ENCODE peak calls at places on chromosome 1, in seven cellular contexts. M, A, P, N, J, S and X are unnamed samples. For H3K27me3, the result is how much of the 10 kb centered on the place peaks cover.

GRCh38 chr1:42692461-42692860 is 10.2 kb downstream of the YBX1 start:
- DNase-seq in M (no peak), A (no peak), P (no peak), N (no peak), J (no peak), S (peak), X (no peak)

GRCh38 chr1:58456470-58456869 is 90.1 kb downstream of the OMA1 start:
- DNase-seq in M (no peak), A (no peak), P (no peak), N (no peak), J (no peak), S (no peak), X (no peak)

GRCh38 chr1:200888349-200888838 is 6.3 kb upstream of the INAVA start:
- DNase-seq in M (no peak), A (no peak), P (no peak), N (no peak), J (no peak), S (peak), X (no peak)

GRCh38 chr1:2050482-2050792 is 226 bp downstream of the PRKCZ start:
- DNase-seq in M (no peak), A (no peak), P (no peak), N (no peak), J (no peak), S (no peak), X (no peak)

GRCh38 chr1:7427066-7427465 is 344.0 kb upstream of the VAMP3 start:
- DNase-seq in M (no peak), A (no peak), P (no peak), N (no peak), J (no peak), S (no peak), X (no peak)

GRCh38 chr1:198157847-198158765 is 1.3 kb downstream of the NEK7 start:
- DNase-seq in M (peak), A (no peak), P (no peak), N (no peak), J (no peak), S (peak), X (no peak)

GRCh38 chr1:178126790-178127189 is 32.9 kb downstream of the RASAL2 start:
- DNase-seq in M (peak), A (peak), P (no peak), N (no peak), J (no peak), S (no peak), X (no peak)

GRCh38 chr1:97814121-97814520 is 106.7 kb downstream of the DPYD start:
- DNase-seq in M (no peak), A (no peak), P (no peak), N (no peak), J (no peak), S (no peak), X (no peak)

GRCh38 chr1:193229136-193229535 is 42.7 kb upstream of the B3GALT2 start:
- DNase-seq in M (no peak), A (no peak), P (no peak), N (no peak), J (no peak), S (no peak), X (no peak)

GRCh38 chr1:81377406-81377805 is 423.3 kb upstream of the ADGRL2 start:
- DNase-seq in M (no peak), A (no peak), P (no peak), N (no peak), J (no peak), S (no peak), X (no peak)

GRCh38 chr1:27489973-27490741 is at the start of gene WASF2:
- DNase-seq in M (peak), A (peak), P (peak), N (peak), J (peak), S (peak), X (peak)

GRCh38 chr1:99766378-99766800 is at the start of gene FRRS1:
- DNase-seq in M (peak), A (peak), P (peak), N (peak), J (peak), S (peak), X (peak)

GRCh38 chr1:244835276-244836134 is at the start of gene COX20:
- DNase-seq in M (peak), A (peak), P (peak), N (peak), J (peak), S (peak), X (peak)

GRCh38 chr1:159429074-159429861 is 2.7 kb upstream of the OR10J4 start:
- DNase-seq in M (no peak), A (no peak), P (no peak), N (no peak), J (no peak), S (no peak), X (no peak)

GRCh38 chr1:240098534-240098933 is 6.9 kb downstream of the FMN2 start:
- DNase-seq in M (no peak), A (no peak), P (no peak), N (no peak), J (no peak), S (no peak), X (no peak)

GRCh38 chr1:197200468-197200899 is 54.0 kb upstream of the ASPM start:
- DNase-seq in M (no peak), A (no peak), P (no peak), N (no peak), J (no peak), S (no peak), X (no peak)

GRCh38 chr1:5955479-5955977 is 36.7 kb downstream of the NPHP4 start:
- DNase-seq in M (no peak), A (no peak), P (no peak), N (no peak), J (no peak), S (no peak), X (no peak)

GRCh38 chr1:181310560-181310959 is 172.8 kb upstream of the CACNA1E start:
- DNase-seq in M (no peak), A (peak), P (no peak), N (no peak), J (no peak), S (no peak), X (no peak)

GRCh38 chr1:29195875-29196274 is 14.2 kb upstream of the SRSF4 start:
- DNase-seq in M (no peak), A (no peak), P (no peak), N (no peak), J (peak), S (no peak), X (no peak)

GRCh38 chr1:23283660-23284602 is 60.2 kb downstream of the HNRNPR start:
- DNase-seq in M (no peak), A (no peak), P (no peak), N (no peak), J (no peak), S (no peak), X (no peak)

GRCh38 chr1:232252719-232253118 is 377.2 kb downstream of the SIPA1L2 start:
- DNase-seq in M (no peak), A (no peak), P (no peak), N (no peak), J (no peak), S (no peak), X (no peak)

GRCh38 chr1:60118119-60118518 is 44.5 kb upstream of the C1orf87 start:
- DNase-seq in M (no peak), A (no peak), P (no peak), N (no peak), J (no peak), S (no peak), X (no peak)

GRCh38 chr1:203776636-203777035 is 11.7 kb downstream of the LAX1 start:
- DNase-seq in M (no peak), A (no peak), P (no peak), N (no peak), J (no peak), S (no peak), X (no peak)

GRCh38 chr1:151352001-151352718 is 5.1 kb upstream of the RFX5 start:
- DNase-seq in M (no peak), A (no peak), P (no peak), N (no peak), J (peak), S (no peak), X (no peak)

GRCh38 chr1:112957133-112957812 is 1.3 kb upstream of the SLC16A1 start:
- DNase-seq in M (peak), A (peak), P (no peak), N (no peak), J (no peak), S (peak), X (no peak)

GRCh38 chr1:153939476-153939875 is 7.0 kb downstream of the DENND4B start:
- DNase-seq in M (no peak), A (no peak), P (no peak), N (peak), J (no peak), S (no peak), X (no peak)

GRCh38 chr1:68112835-68113243 is 62.4 kb upstream of the DIRAS3 start:
- DNase-seq in M (no peak), A (peak), P (no peak), N (no peak), J (no peak), S (no peak), X (no peak)

GRCh38 chr1:234765181-234765580 is 155.2 kb upstream of the IRF2BP2 start:
- DNase-seq in M (no peak), A (no peak), P (no peak), N (no peak), J (no peak), S (no peak), X (no peak)

DNA sequence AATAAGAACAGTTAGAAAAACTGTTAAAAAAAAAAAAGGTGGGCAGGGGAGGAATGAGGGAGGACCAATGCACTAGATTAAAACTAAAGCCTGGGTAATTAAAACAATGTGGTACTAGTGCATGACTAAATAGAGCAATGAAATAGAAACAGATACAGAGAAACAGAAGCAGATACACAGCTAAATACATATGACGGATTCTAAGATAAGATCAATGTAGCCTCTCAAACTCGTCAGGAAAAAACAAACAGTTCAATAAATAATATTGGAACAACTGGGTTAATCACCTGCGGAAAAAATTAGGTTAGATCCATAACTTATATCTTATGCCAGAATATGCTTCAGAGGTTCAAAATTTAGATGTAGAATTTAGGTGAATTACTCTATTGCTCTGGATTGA is 68.2 kb downstream of the ERO1B start:
- DNase-seq in M (no peak), A (no peak), P (no peak), N (no peak), J (no peak), S (no peak), X (no peak)
- H3K27me3 ChIP-seq in M (under half), A (under half), P (under half), N (under half), J (under half), S (under half), X (under half)

GRCh38 chr1:109199710-109200109 is 14.0 kb upstream of the SARS1 start:
- DNase-seq in M (no peak), A (no peak), P (no peak), N (no peak), J (peak), S (no peak), X (no peak)

GRCh38 chr1:109201123-109201703 is 12.5 kb upstream of the SARS1 start:
- DNase-seq in M (no peak), A (no peak), P (no peak), N (no peak), J (peak), S (peak), X (no peak)

GRCh38 chr1:109197163-109198042 is 16.3 kb upstream of the SARS1 start:
- DNase-seq in M (peak), A (peak), P (no peak), N (no peak), J (no peak), S (no peak), X (no peak)

GRCh38 chr1:109198745-109199144 is 15.0 kb upstream of the SARS1 start:
- DNase-seq in M (no peak), A (no peak), P (no peak), N (no peak), J (no peak), S (no peak), X (no peak)

GRCh38 chr1:109198043-109198695 is 15.5 kb upstream of the SARS1 start:
- DNase-seq in M (no peak), A (no peak), P (no peak), N (no peak), J (no peak), S (no peak), X (no peak)
- TF ChIP-seq POLR2AphosphoS5 in M (no peak), A (no peak), P (no peak), N (peak), J (no peak), S (no peak), X (no peak)

GRCh38 chr1:222654849-222655248 is 37.0 kb downstream of the MIA3 start:
- DNase-seq in M (no peak), A (no peak), P (no peak), N (no peak), J (peak), S (peak), X (no peak)
- H3K27me3 ChIP-seq in M (under half), A (under half), P (under half), N (under half), J (under half), S (under half), X (under half)

GRCh38 chr1:156123356-156124196 is 9.1 kb downstream of the LMNA start:
- DNase-seq in M (peak), A (peak), P (peak), N (peak), J (peak), S (peak), X (peak)
- TF ChIP-seq POLR2AphosphoS5 in M (peak), A (peak), P (peak), N (peak), J (peak), S (peak), X (peak)

DNA sequence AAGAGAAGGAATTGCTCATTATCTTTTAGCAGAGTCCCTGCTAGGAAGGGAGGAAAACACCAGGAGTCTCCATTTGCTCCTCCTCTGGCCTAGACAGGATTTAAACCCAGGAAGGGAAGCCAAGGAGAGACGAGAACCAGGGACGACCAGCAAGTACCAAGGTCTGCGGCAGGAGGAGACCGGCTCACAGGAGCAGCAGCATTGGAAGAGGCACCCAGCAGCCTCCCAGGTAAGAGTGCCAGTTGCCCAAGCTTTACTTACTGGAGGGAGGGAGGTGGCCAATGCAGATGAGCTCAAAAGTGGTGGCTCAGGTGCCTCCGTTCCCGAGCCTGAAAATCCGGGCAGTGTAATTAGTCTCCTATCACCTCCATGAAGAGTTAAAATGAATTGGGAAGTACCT is at the start of gene TNN:
- DNase-seq in M (no peak), A (no peak), P (no peak), N (no peak), J (no peak), S (no peak), X (no peak)
- H3K27me3 ChIP-seq in M (under half), A (half or more), P (under half), N (under half), J (under half), S (under half), X (under half)

DNA sequence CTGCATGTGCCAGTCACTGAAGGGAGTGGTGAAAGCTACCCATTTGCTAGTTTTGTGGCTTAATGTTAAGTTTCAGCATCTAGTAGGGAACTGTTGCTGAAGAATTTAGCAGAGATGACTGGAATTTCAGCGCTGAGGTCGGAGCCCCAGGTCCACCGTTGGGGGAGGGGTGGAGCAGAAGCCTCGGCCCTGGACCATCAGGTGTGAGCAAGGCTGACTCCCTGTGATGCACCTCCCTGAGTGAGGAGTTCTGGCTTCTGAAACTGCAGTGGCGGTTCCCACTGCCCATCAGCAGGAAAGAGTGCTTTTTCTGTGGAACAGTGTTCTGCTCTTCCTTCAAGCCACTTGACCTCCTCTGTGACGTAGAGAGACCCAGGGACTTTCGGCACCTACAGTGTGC is 1.3 kb downstream of the NOS1AP start:
- DNase-seq in M (no peak), A (no peak), P (no peak), N (no peak), J (no peak), S (peak), X (peak)
- TF ChIP-seq POLR2AphosphoS5 in M (no peak), A (no peak), P (no peak), N (no peak), J (no peak), S (no peak), X (no peak)

GRCh38 chr1:167499106-167499505 is 19.2 kb downstream of the CD247 start:
- DNase-seq in M (no peak), A (no peak), P (no peak), N (no peak), J (no peak), S (no peak), X (no peak)
- H3K27me3 ChIP-seq in M (under half), A (under half), P (under half), N (under half), J (under half), S (under half), X (under half)

GRCh38 chr1:182381962-182382819 is 9.4 kb downstream of the GLUL start:
- DNase-seq in M (no peak), A (no peak), P (no peak), N (no peak), J (no peak), S (no peak), X (no peak)
- TF ChIP-seq POLR2AphosphoS5 in M (no peak), A (no peak), P (no peak), N (peak), J (peak), S (no peak), X (no peak)

GRCh38 chr1:18957532-18958295 is 1.2 kb upstream of the IFFO2 start:
- DNase-seq in M (no peak), A (no peak), P (peak), N (no peak), J (no peak), S (no peak), X (no peak)

GRCh38 chr1:18956189-18957135 is at the start of gene IFFO2:
- DNase-seq in M (peak), A (peak), P (peak), N (peak), J (peak), S (peak), X (peak)

GRCh38 chr1:18955442-18956188 is 861 bp downstream of the IFFO2 start:
- DNase-seq in M (no peak), A (no peak), P (no peak), N (peak), J (peak), S (peak), X (peak)

GRCh38 chr1:18955116-18955441 is 1.4 kb downstream of the IFFO2 start:
- DNase-seq in M (no peak), A (no peak), P (no peak), N (no peak), J (no peak), S (no peak), X (no peak)

DNA sequence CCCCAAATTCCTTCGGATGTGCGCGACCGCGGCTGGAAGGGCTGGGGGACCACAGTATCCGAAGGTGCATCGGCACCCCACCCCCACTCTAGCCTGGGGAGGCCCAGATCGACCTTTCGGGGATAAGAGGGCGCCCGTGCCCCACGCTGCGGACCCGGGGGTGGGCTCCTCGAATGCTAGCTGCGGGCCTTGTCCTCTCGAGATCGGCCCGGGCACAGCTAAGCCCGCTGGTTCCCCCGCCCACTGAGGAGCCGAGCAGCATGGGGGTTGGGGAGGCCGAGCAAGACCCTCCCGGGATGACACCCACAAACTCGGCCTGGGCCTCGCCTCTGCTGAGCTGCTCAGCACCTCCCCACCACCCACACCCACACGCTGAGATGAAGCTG is 653 bp upstream of the IFFO2 start:
- DNase-seq in M (no peak), A (no peak), P (peak), N (peak), J (no peak), S (no peak), X (no peak)
- H3K27me3 ChIP-seq in M (under half), A (under half), P (under half), N (under half), J (under half), S (under half), X (under half)

DNA sequence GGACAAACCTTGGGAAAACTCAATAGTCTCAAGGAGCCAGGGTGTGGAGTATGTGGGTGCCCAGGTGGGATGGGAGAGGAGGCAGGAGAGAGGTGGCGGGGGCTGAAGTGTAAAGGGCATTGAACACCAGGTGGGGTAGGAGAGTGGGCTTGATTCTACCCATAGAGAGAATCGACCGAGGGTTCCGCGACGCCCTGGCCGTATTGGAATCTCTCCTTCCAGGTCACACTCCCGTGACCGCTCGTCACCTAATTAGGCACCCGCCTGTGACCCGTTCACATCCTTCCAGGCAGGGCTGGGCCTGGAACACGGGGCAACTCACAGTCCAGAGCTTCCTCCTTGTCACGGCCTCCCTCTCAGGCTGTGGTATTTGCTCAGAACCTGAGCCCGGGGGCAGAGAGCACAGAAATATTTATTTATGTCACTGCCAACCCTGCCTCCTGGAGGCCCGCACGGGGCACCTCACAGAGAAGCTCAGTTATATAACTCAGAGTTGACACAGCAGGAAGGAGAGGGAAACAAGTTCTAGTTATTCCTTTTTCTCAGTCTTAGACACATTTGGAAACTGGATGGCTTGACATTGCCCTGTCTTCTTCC is 12.0 kb downstream of the NCMAP start:
- DNase-seq in M (no peak), A (no peak), P (no peak), N (no peak), J (peak), S (peak), X (peak)
- TF ChIP-seq POLR2AphosphoS5 in M (no peak), A (no peak), P (no peak), N (no peak), J (peak), S (no peak), X (peak)